ENCODE peak calls at places on chromosomes 4 and X, in four cellular contexts. One of them, this sample, is unnamed.
A peak's percentile ranks its signal among the peaks of the same experiment; 100 is the strongest.

GRCh38 chr4:102789317-102789717 is 28.5 kb upstream of the MANBA start:
- DNase-seq in A549: peak; percentile 30
- DNase-seq in WTC11: no peak
- DNase-seq in HepG2: no peak
- DNase-seq in this sample: peak; percentile 47

GRCh38 chrX:42242044-42242443 is 318.7 kb upstream of the CASK start:
- DNase-seq in A549: no peak
- DNase-seq in WTC11: no peak
- DNase-seq in HepG2: no peak
- DNase-seq in this sample: no peak

GRCh38 chr4:27684501-27685077 is 823.9 kb downstream of the STIM2 start:
- DNase-seq in A549: peak; percentile 58
- DNase-seq in WTC11: peak; percentile 69
- DNase-seq in HepG2: peak; percentile 44
- DNase-seq in this sample: peak; percentile 34

GRCh38 chr4:177728361-177729152 is 286.3 kb upstream of the AGA start:
- DNase-seq in A549: peak; percentile 45
- DNase-seq in WTC11: no peak
- DNase-seq in HepG2: peak; percentile 2
- DNase-seq in this sample: no peak

GRCh38 chr4:38920186-38920585 is 52.6 kb downstream of the FAM114A1 start:
- DNase-seq in A549: no peak
- DNase-seq in WTC11: no peak
- DNase-seq in HepG2: no peak
- DNase-seq in this sample: no peak

GRCh38 chr4:147749811-147750321 is 18.0 kb downstream of the ARHGAP10 start:
- DNase-seq in A549: no peak
- DNase-seq in WTC11: no peak
- DNase-seq in HepG2: no peak
- DNase-seq in this sample: no peak

GRCh38 chr4:1052231-1052671 is 40.8 kb downstream of the FGFRL1 start:
- DNase-seq in A549: no peak
- DNase-seq in WTC11: no peak
- DNase-seq in HepG2: no peak
- DNase-seq in this sample: no peak

GRCh38 chr4:751676-752075 is 46.0 kb downstream of the PCGF3 start:
- DNase-seq in A549: no peak
- DNase-seq in WTC11: no peak
- DNase-seq in HepG2: no peak
- DNase-seq in this sample: no peak

GRCh38 chrX:30246769-30247489 is at the start of gene MAGEB1:
- DNase-seq in A549: no peak
- DNase-seq in WTC11: peak; percentile 62
- DNase-seq in HepG2: peak; percentile 8
- DNase-seq in this sample: peak; percentile 68

GRCh38 chrX:141278306-141278705 is 36.0 kb upstream of the SPANXC start:
- DNase-seq in A549: peak; percentile 22
- DNase-seq in WTC11: peak; percentile 7
- DNase-seq in HepG2: peak; percentile 0
- DNase-seq in this sample: peak; percentile 17

DNA sequence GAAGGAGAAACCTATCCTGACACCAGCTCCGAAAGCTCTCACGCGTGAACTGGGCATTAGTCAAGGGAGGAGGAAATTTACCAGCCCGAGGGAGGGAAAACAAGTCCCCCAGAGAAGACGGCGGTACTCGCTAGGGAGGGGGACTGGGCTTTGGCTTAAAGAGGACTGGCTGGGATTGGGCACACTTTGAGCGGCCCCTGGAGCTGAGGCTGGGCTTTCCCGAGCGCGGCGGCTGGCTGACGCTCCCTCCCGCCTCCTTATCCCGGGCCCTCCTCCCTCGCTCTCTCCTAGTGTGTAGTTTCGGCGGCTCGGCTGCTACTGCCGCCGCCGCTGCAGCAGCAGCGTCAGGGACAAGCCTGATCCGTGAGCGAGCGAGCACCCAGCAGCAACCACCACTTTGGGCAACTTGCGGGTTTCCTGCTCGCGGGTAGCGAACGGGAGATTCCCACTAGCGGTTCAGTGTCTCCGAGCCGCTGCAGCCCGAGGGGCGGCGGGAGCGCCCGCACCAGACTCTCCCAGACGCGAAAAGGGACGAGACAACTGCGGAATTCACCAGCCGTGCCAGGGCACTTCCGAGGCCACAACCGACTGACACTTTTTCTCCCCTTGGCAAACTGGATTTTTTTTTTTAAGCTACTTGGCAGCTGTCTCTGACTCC is 677 bp upstream of the PCDH7 start:
- DNase-seq in A549: peak; percentile 16
- DNase-seq in WTC11: peak; percentile 71
- DNase-seq in HepG2: no peak
- DNase-seq in this sample: no peak
- TF ChIP-seq HMGXB4 in A549: no peak
- TF ChIP-seq HMGXB4 in WTC11: no peak
- TF ChIP-seq HMGXB4 in HepG2: no peak
- TF ChIP-seq HMGXB4 in this sample: no peak

GRCh38 chr4:99723555-99724450 is 66.2 kb upstream of the C4orf54 start:
- DNase-seq in A549: peak; percentile 68
- DNase-seq in WTC11: no peak
- DNase-seq in HepG2: peak; percentile 58
- DNase-seq in this sample: peak; percentile 74

GRCh38 chr4:99734583-99735322 is 77.1 kb upstream of the C4orf54 start:
- DNase-seq in A549: no peak
- DNase-seq in WTC11: no peak
- DNase-seq in HepG2: no peak
- DNase-seq in this sample: no peak

GRCh38 chr4:99729186-99729585 is 71.6 kb upstream of the C4orf54 start:
- DNase-seq in A549: no peak
- DNase-seq in WTC11: no peak
- DNase-seq in HepG2: no peak
- DNase-seq in this sample: no peak
- TF ChIP-seq HMGXB4 in A549: no peak
- TF ChIP-seq HMGXB4 in WTC11: no peak
- TF ChIP-seq HMGXB4 in HepG2: no peak
- TF ChIP-seq HMGXB4 in this sample: no peak

GRCh38 chrX:150856785-150857184 is 41.7 kb downstream of the CD99L2 start:
- DNase-seq in A549: no peak
- DNase-seq in WTC11: no peak
- DNase-seq in HepG2: no peak
- DNase-seq in this sample: no peak

GRCh38 chrX:150857453-150857852 is 41.0 kb downstream of the CD99L2 start:
- DNase-seq in A549: no peak
- DNase-seq in WTC11: no peak
- DNase-seq in HepG2: no peak
- DNase-seq in this sample: no peak

GRCh38 chrX:150849996-150850720 is 48.3 kb downstream of the CD99L2 start:
- DNase-seq in A549: peak; percentile 36
- DNase-seq in WTC11: no peak
- DNase-seq in HepG2: no peak
- DNase-seq in this sample: no peak

GRCh38 chrX:150854856-150855255 is 43.6 kb downstream of the CD99L2 start:
- DNase-seq in A549: no peak
- DNase-seq in WTC11: no peak
- DNase-seq in HepG2: no peak
- DNase-seq in this sample: no peak

GRCh38 chrX:150856101-150856500 is 42.4 kb downstream of the CD99L2 start:
- DNase-seq in A549: no peak
- DNase-seq in WTC11: no peak
- DNase-seq in HepG2: no peak
- DNase-seq in this sample: no peak
- TF ChIP-seq HMGXB4 in A549: no peak
- TF ChIP-seq HMGXB4 in WTC11: no peak
- TF ChIP-seq HMGXB4 in HepG2: no peak
- TF ChIP-seq HMGXB4 in this sample: no peak

GRCh38 chr4:181685461-181685860 is 557.7 kb upstream of the TENM3 start:
- DNase-seq in A549: no peak
- DNase-seq in WTC11: no peak
- DNase-seq in HepG2: no peak
- DNase-seq in this sample: no peak

GRCh38 chr4:181684310-181684709 is 558.9 kb upstream of the TENM3 start:
- DNase-seq in A549: no peak
- DNase-seq in WTC11: no peak
- DNase-seq in HepG2: no peak
- DNase-seq in this sample: no peak

GRCh38 chr4:181688416-181688815 is 554.8 kb upstream of the TENM3 start:
- DNase-seq in A549: no peak
- DNase-seq in WTC11: no peak
- DNase-seq in HepG2: no peak
- DNase-seq in this sample: no peak

GRCh38 chr4:181687116-181687515 is 556.1 kb upstream of the TENM3 start:
- DNase-seq in A549: no peak
- DNase-seq in WTC11: no peak
- DNase-seq in HepG2: no peak
- DNase-seq in this sample: no peak

DNA sequence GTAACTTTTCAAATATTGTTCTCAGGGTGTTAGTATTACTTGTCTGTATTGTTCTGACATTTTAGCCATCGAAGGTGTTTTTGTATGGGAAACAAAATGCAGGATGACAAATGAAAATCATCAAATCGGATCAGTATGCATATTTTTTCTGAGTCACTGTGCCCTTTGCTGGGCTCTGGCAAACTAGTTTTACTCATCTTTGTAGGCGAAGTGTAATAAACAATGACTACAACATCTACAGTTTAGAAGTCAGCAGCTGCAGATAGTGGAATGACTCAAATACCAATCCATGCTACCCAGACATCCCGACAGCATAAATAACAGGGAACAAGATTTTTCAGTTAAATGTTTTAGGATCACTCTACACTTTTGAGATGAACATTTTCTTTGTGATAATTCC is 557.3 kb upstream of the TENM3 start:
- DNase-seq in A549: no peak
- DNase-seq in WTC11: no peak
- DNase-seq in HepG2: no peak
- DNase-seq in this sample: no peak
- TF ChIP-seq HMGXB4 in A549: no peak
- TF ChIP-seq HMGXB4 in WTC11: no peak
- TF ChIP-seq HMGXB4 in HepG2: no peak
- TF ChIP-seq HMGXB4 in this sample: no peak

DNA sequence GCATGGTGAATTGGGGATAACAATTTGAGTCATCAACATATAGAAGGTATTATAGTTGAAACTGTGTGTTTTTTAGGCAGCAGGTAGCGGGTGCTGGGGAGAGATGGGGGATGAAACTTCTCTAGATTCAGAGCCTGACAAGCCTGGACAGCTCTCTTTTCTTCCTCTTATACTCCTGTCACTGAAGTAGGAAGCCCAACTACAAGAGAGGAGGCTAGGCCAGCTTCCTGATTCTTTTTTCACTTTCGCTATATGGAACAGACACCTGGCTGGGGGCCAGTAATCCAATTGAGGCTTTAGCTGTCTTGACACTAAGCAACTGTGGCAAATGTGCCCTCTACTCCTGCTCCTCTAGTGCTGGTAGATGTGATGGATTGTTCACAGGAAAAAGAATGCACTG is 69.2 kb downstream of the PHKA1 start:
- DNase-seq in A549: no peak
- DNase-seq in WTC11: no peak
- DNase-seq in HepG2: no peak
- DNase-seq in this sample: no peak
- TF ChIP-seq HMGXB4 in A549: no peak
- TF ChIP-seq HMGXB4 in WTC11: no peak
- TF ChIP-seq HMGXB4 in HepG2: no peak
- TF ChIP-seq HMGXB4 in this sample: no peak

GRCh38 chr4:152979731-152980330 is 43.7 kb downstream of the FHDC1 start:
- DNase-seq in A549: no peak
- DNase-seq in WTC11: no peak
- DNase-seq in HepG2: no peak
- DNase-seq in this sample: no peak

GRCh38 chr4:152983221-152983620 is 47.1 kb downstream of the FHDC1 start:
- DNase-seq in A549: no peak
- DNase-seq in WTC11: peak; percentile 48
- DNase-seq in HepG2: no peak
- DNase-seq in this sample: peak; percentile 44

GRCh38 chr4:152981278-152981677 is 45.2 kb downstream of the FHDC1 start:
- DNase-seq in A549: no peak
- DNase-seq in WTC11: no peak
- DNase-seq in HepG2: no peak
- DNase-seq in this sample: no peak

GRCh38 chr4:152981842-152982241 is 45.7 kb downstream of the FHDC1 start:
- DNase-seq in A549: no peak
- DNase-seq in WTC11: no peak
- DNase-seq in HepG2: no peak
- DNase-seq in this sample: no peak

DNA sequence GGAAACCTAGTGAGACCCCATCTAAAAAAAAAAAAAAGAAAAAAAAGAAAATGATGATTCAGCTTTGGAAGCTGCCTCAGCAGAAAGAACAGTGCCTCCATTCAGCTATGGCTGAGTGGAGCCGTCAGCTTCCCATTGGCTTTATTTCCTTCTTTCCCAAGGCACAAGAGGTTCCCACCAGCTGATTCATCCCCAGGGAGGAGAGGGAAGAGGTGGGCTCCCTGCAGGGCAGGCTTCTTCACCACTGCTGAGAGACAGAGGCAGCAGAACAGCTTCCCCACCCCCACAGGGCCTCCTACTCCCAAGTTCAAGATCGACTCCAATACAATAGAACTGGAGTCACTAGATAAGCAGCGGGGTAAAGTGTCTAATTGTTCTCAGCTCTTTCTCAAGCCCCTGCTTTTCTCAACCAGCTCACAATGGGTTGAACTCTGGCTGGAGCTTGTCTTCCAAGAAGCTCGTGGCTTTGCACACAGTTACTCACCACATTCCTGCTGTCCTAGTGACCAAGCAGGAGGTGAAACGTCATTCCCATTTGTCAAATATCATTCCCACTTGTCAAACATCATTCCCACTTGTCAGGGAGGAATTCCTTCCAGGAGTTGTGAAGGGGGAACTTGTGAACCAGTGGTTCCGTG is 47.8 kb downstream of the FHDC1 start:
- DNase-seq in A549: peak; percentile 20
- DNase-seq in WTC11: no peak
- DNase-seq in HepG2: no peak
- DNase-seq in this sample: no peak
- TF ChIP-seq HMGXB4 in A549: no peak
- TF ChIP-seq HMGXB4 in WTC11: no peak
- TF ChIP-seq HMGXB4 in HepG2: no peak
- TF ChIP-seq HMGXB4 in this sample: no peak